ENCODE peak calls at places on chromosomes 7 and 10, in nine cellular contexts. One of them, this sample, is unnamed.

GRCh38 chr10:85612378-85612775 is 754.2 kb downstream of the GRID1 start:
- DNase-seq in heart right ventricle: no peak
- DNase-seq in cardiac fibroblast: no peak
- DNase-seq in CD4-positive, alpha-beta T cell: no peak
- DNase-seq in MCF 10A: no peak
- DNase-seq in neural crest cell: no peak
- DNase-seq in left ventricle myocardium inferior: no peak
- DNase-seq in fibroblast of lung: no peak
- DNase-seq in A549: no peak
- DNase-seq in this sample: no peak

GRCh38 chr10:48579251-48579960 is 25.5 kb downstream of the ARHGAP22 start:
- DNase-seq in heart right ventricle: no peak
- DNase-seq in cardiac fibroblast: peak; percentile 49
- DNase-seq in CD4-positive, alpha-beta T cell: no peak
- DNase-seq in MCF 10A: no peak
- DNase-seq in neural crest cell: no peak
- DNase-seq in left ventricle myocardium inferior: no peak
- DNase-seq in fibroblast of lung: peak; percentile 84
- DNase-seq in A549: no peak
- DNase-seq in this sample: no peak

GRCh38 chr7:149022961-149023360 is 5.3 kb downstream of the PDIA4 start:
- DNase-seq in heart right ventricle: no peak
- DNase-seq in cardiac fibroblast: no peak
- DNase-seq in CD4-positive, alpha-beta T cell: no peak
- DNase-seq in MCF 10A: no peak
- DNase-seq in neural crest cell: no peak
- DNase-seq in left ventricle myocardium inferior: no peak
- DNase-seq in fibroblast of lung: no peak
- DNase-seq in A549: no peak
- DNase-seq in this sample: no peak

GRCh38 chr10:101725843-101726242 is 30.9 kb upstream of the FBXW4 start:
- DNase-seq in heart right ventricle: no peak
- DNase-seq in cardiac fibroblast: no peak
- DNase-seq in CD4-positive, alpha-beta T cell: no peak
- DNase-seq in MCF 10A: no peak
- DNase-seq in neural crest cell: no peak
- DNase-seq in left ventricle myocardium inferior: no peak
- DNase-seq in fibroblast of lung: no peak
- DNase-seq in A549: no peak
- DNase-seq in this sample: no peak

GRCh38 chr7:2724453-2725177 is 36.6 kb downstream of the AMZ1 start:
- DNase-seq in heart right ventricle: no peak
- DNase-seq in cardiac fibroblast: no peak
- DNase-seq in CD4-positive, alpha-beta T cell: peak; percentile 4
- DNase-seq in MCF 10A: no peak
- DNase-seq in neural crest cell: no peak
- DNase-seq in left ventricle myocardium inferior: no peak
- DNase-seq in fibroblast of lung: no peak
- DNase-seq in A549: no peak
- DNase-seq in this sample: no peak

GRCh38 chr10:108911814-108912541 is 1011.3 kb downstream of the XPNPEP1 start:
- DNase-seq in heart right ventricle: peak; percentile 27
- DNase-seq in cardiac fibroblast: peak; percentile 44
- DNase-seq in CD4-positive, alpha-beta T cell: no peak
- DNase-seq in MCF 10A: peak; percentile 11
- DNase-seq in neural crest cell: peak; percentile 71
- DNase-seq in left ventricle myocardium inferior: peak; percentile 38
- DNase-seq in fibroblast of lung: peak; percentile 75
- DNase-seq in A549: peak; percentile 68
- DNase-seq in this sample: no peak

GRCh38 chr10:64007157-64007556 is 486.0 kb downstream of the REEP3 start:
- DNase-seq in heart right ventricle: no peak
- DNase-seq in cardiac fibroblast: no peak
- DNase-seq in CD4-positive, alpha-beta T cell: no peak
- DNase-seq in MCF 10A: no peak
- DNase-seq in neural crest cell: no peak
- DNase-seq in left ventricle myocardium inferior: no peak
- DNase-seq in fibroblast of lung: no peak
- DNase-seq in A549: no peak
- DNase-seq in this sample: no peak

GRCh38 chr7:105353752-105354328 is 34.9 kb downstream of the SRPK2 start:
- DNase-seq in heart right ventricle: peak; percentile 53
- DNase-seq in cardiac fibroblast: peak; percentile 79
- DNase-seq in CD4-positive, alpha-beta T cell: no peak
- DNase-seq in MCF 10A: no peak
- DNase-seq in neural crest cell: no peak
- DNase-seq in left ventricle myocardium inferior: peak; percentile 60
- DNase-seq in fibroblast of lung: peak; percentile 35
- DNase-seq in A549: no peak
- DNase-seq in this sample: no peak

GRCh38 chr7:144670251-144670650 is 165.6 kb downstream of the TPK1 start:
- DNase-seq in heart right ventricle: no peak
- DNase-seq in cardiac fibroblast: peak; percentile 48
- DNase-seq in CD4-positive, alpha-beta T cell: no peak
- DNase-seq in MCF 10A: peak; percentile 33
- DNase-seq in neural crest cell: no peak
- DNase-seq in left ventricle myocardium inferior: no peak
- DNase-seq in fibroblast of lung: no peak
- DNase-seq in A549: no peak
- DNase-seq in this sample: no peak

GRCh38 chr7:140537750-140538482 is 58.6 kb upstream of the MKRN1 start:
- DNase-seq in heart right ventricle: no peak
- DNase-seq in cardiac fibroblast: no peak
- DNase-seq in CD4-positive, alpha-beta T cell: no peak
- DNase-seq in MCF 10A: no peak
- DNase-seq in neural crest cell: no peak
- DNase-seq in left ventricle myocardium inferior: no peak
- DNase-seq in fibroblast of lung: no peak
- DNase-seq in A549: no peak
- DNase-seq in this sample: no peak

GRCh38 chr7:1694981-1695511 is 25.0 kb downstream of the ELFN1 start:
- DNase-seq in heart right ventricle: no peak
- DNase-seq in cardiac fibroblast: no peak
- DNase-seq in CD4-positive, alpha-beta T cell: peak; percentile 26
- DNase-seq in MCF 10A: no peak
- DNase-seq in neural crest cell: no peak
- DNase-seq in left ventricle myocardium inferior: peak; percentile 16
- DNase-seq in fibroblast of lung: no peak
- DNase-seq in A549: no peak
- DNase-seq in this sample: peak; percentile 9

GRCh38 chr7:105677803-105678583 is 96.7 kb upstream of the EFCAB10 start:
- DNase-seq in heart right ventricle: no peak
- DNase-seq in cardiac fibroblast: no peak
- DNase-seq in CD4-positive, alpha-beta T cell: peak; percentile 49
- DNase-seq in MCF 10A: no peak
- DNase-seq in neural crest cell: no peak
- DNase-seq in left ventricle myocardium inferior: no peak
- DNase-seq in fibroblast of lung: no peak
- DNase-seq in A549: no peak
- DNase-seq in this sample: no peak

GRCh38 chr10:89503633-89504345 is 31.6 kb downstream of the SLC16A12 start:
- DNase-seq in heart right ventricle: no peak
- DNase-seq in cardiac fibroblast: peak; percentile 27
- DNase-seq in CD4-positive, alpha-beta T cell: no peak
- DNase-seq in MCF 10A: no peak
- DNase-seq in neural crest cell: no peak
- DNase-seq in left ventricle myocardium inferior: no peak
- DNase-seq in fibroblast of lung: peak; percentile 62
- DNase-seq in A549: no peak
- DNase-seq in this sample: no peak

GRCh38 chr7:102050864-102051460 is 233.5 kb downstream of the CUX1 start:
- DNase-seq in heart right ventricle: no peak
- DNase-seq in cardiac fibroblast: no peak
- DNase-seq in CD4-positive, alpha-beta T cell: no peak
- DNase-seq in MCF 10A: no peak
- DNase-seq in neural crest cell: no peak
- DNase-seq in left ventricle myocardium inferior: no peak
- DNase-seq in fibroblast of lung: no peak
- DNase-seq in A549: no peak
- DNase-seq in this sample: no peak

GRCh38 chr7:48424731-48425130 is 253.5 kb downstream of the ABCA13 start:
- DNase-seq in heart right ventricle: no peak
- DNase-seq in cardiac fibroblast: peak; percentile 55
- DNase-seq in CD4-positive, alpha-beta T cell: no peak
- DNase-seq in MCF 10A: peak; percentile 53
- DNase-seq in neural crest cell: no peak
- DNase-seq in left ventricle myocardium inferior: no peak
- DNase-seq in fibroblast of lung: peak; percentile 10
- DNase-seq in A549: peak; percentile 34
- DNase-seq in this sample: no peak
- TF ChIP-seq CTCF in heart right ventricle: peak; percentile 45
- TF ChIP-seq CTCF in cardiac fibroblast: peak; percentile 22
- TF ChIP-seq CTCF in CD4-positive, alpha-beta T cell: no peak
- TF ChIP-seq CTCF in MCF 10A: peak; percentile 80
- TF ChIP-seq CTCF in neural crest cell: peak; percentile 74
- TF ChIP-seq CTCF in left ventricle myocardium inferior: peak; percentile 65
- TF ChIP-seq CTCF in fibroblast of lung: no peak
- TF ChIP-seq CTCF in A549: peak; percentile 43
- TF ChIP-seq CTCF in this sample: no peak

GRCh38 chr7:113698556-113699220 is 220.1 kb downstream of the PPP1R3A start:
- DNase-seq in heart right ventricle: no peak
- DNase-seq in cardiac fibroblast: peak; percentile 53
- DNase-seq in CD4-positive, alpha-beta T cell: no peak
- DNase-seq in MCF 10A: peak; percentile 49
- DNase-seq in neural crest cell: no peak
- DNase-seq in left ventricle myocardium inferior: no peak
- DNase-seq in fibroblast of lung: peak; percentile 12
- DNase-seq in A549: peak; percentile 31
- DNase-seq in this sample: no peak
- TF ChIP-seq CTCF in heart right ventricle: peak; percentile 70
- TF ChIP-seq CTCF in cardiac fibroblast: peak; percentile 71
- TF ChIP-seq CTCF in CD4-positive, alpha-beta T cell: no peak
- TF ChIP-seq CTCF in MCF 10A: peak; percentile 75
- TF ChIP-seq CTCF in neural crest cell: peak; percentile 83
- TF ChIP-seq CTCF in left ventricle myocardium inferior: peak; percentile 77
- TF ChIP-seq CTCF in fibroblast of lung: peak; percentile 83
- TF ChIP-seq CTCF in A549: peak; percentile 69
- TF ChIP-seq CTCF in this sample: no peak

DNA sequence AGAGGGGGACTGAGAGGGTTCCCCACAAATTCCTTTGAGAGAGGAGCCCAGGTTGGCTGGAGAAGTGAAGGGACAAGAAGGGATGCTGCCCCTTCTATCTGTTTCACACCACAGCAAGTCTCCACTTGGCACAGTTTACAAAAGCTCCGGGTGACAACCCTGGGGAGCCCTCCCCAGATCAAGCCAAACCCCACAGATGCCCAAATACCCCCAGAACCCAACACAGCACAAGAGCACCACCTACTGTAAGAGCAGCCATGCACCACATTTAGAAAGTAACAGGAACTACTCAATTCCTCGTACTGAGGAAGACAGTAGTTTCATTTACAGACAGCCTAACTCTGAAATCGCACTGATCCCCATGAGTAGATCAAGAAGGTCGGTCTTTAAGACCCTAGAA is 67.8 kb upstream of the ATP6V0A4 start:
- DNase-seq in heart right ventricle: no peak
- DNase-seq in cardiac fibroblast: no peak
- DNase-seq in CD4-positive, alpha-beta T cell: peak; percentile 41
- DNase-seq in MCF 10A: no peak
- DNase-seq in neural crest cell: no peak
- DNase-seq in left ventricle myocardium inferior: no peak
- DNase-seq in fibroblast of lung: no peak
- DNase-seq in A549: no peak
- DNase-seq in this sample: no peak
- TF ChIP-seq CTCF in heart right ventricle: no peak
- TF ChIP-seq CTCF in cardiac fibroblast: peak; percentile 35
- TF ChIP-seq CTCF in CD4-positive, alpha-beta T cell: peak; percentile 51
- TF ChIP-seq CTCF in MCF 10A: peak; percentile 38
- TF ChIP-seq CTCF in neural crest cell: no peak
- TF ChIP-seq CTCF in left ventricle myocardium inferior: no peak
- TF ChIP-seq CTCF in fibroblast of lung: peak; percentile 36
- TF ChIP-seq CTCF in A549: peak; percentile 58
- TF ChIP-seq CTCF in this sample: no peak

GRCh38 chr10:43199088-43199683 is 60.9 kb downstream of the CSGALNACT2 start:
- DNase-seq in heart right ventricle: peak; percentile 1
- DNase-seq in cardiac fibroblast: no peak
- DNase-seq in CD4-positive, alpha-beta T cell: peak; percentile 15
- DNase-seq in MCF 10A: no peak
- DNase-seq in neural crest cell: no peak
- DNase-seq in left ventricle myocardium inferior: no peak
- DNase-seq in fibroblast of lung: no peak
- DNase-seq in A549: no peak
- DNase-seq in this sample: peak; percentile 18

GRCh38 chr10:43196981-43197833 is 59.0 kb downstream of the CSGALNACT2 start:
- DNase-seq in heart right ventricle: peak; percentile 1
- DNase-seq in cardiac fibroblast: no peak
- DNase-seq in CD4-positive, alpha-beta T cell: peak; percentile 26
- DNase-seq in MCF 10A: no peak
- DNase-seq in neural crest cell: no peak
- DNase-seq in left ventricle myocardium inferior: no peak
- DNase-seq in fibroblast of lung: no peak
- DNase-seq in A549: no peak
- DNase-seq in this sample: peak; percentile 19

GRCh38 chr10:43196131-43196980 is 58.1 kb downstream of the CSGALNACT2 start:
- DNase-seq in heart right ventricle: peak; percentile 2
- DNase-seq in cardiac fibroblast: no peak
- DNase-seq in CD4-positive, alpha-beta T cell: peak; percentile 26
- DNase-seq in MCF 10A: no peak
- DNase-seq in neural crest cell: no peak
- DNase-seq in left ventricle myocardium inferior: no peak
- DNase-seq in fibroblast of lung: no peak
- DNase-seq in A549: no peak
- DNase-seq in this sample: peak; percentile 21

GRCh38 chr10:43198682-43199005 is 60.4 kb downstream of the CSGALNACT2 start:
- DNase-seq in heart right ventricle: peak; percentile 1
- DNase-seq in cardiac fibroblast: no peak
- DNase-seq in CD4-positive, alpha-beta T cell: no peak
- DNase-seq in MCF 10A: no peak
- DNase-seq in neural crest cell: no peak
- DNase-seq in left ventricle myocardium inferior: no peak
- DNase-seq in fibroblast of lung: no peak
- DNase-seq in A549: no peak
- DNase-seq in this sample: peak; percentile 6

DNA sequence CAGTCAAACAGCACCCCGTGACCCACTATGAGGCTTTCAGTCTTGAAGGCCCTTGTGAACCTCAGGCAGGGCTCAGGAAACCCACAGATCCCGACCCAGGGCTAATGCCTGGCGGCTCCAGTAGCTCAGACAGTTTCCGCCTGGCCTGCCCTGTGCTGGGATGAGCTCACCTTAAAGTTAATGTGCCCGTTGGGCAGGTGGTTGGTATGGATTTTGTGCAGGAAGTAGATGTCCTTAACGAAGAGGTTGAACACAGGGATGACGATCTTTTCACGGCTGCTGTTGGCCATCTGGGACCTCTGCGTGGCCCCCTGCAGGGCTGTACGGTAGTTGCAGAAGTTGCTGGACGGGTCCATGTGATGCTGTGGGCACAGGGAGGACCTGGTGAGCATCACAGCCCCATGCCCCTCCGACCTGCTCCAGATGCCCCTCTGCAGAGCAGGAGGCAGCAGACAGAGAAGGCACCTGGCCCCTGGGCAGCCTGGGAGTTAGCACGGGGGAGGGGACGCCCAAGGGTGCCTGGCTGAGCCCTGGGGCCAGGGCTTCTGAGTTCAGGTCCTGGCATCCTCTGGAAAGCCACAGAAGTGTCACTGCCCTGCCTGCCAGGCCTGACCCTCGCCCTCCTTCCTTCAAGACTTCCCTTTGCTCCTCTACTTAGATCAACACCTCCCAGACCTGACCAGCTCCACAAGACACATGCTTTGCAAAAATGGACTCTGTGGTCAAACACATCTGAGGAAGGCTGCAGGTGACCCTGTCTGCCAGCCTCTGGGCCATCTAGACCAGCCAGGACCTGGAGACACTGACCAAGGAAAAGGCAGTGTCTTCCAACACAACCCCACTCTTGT is 59.8 kb downstream of the CSGALNACT2 start:
- DNase-seq in heart right ventricle: peak; percentile 2
- DNase-seq in cardiac fibroblast: peak; percentile 28
- DNase-seq in CD4-positive, alpha-beta T cell: peak; percentile 29
- DNase-seq in MCF 10A: peak; percentile 34
- DNase-seq in neural crest cell: no peak
- DNase-seq in left ventricle myocardium inferior: no peak
- DNase-seq in fibroblast of lung: no peak
- DNase-seq in A549: peak; percentile 23
- DNase-seq in this sample: peak; percentile 22
- TF ChIP-seq CTCF in heart right ventricle: no peak
- TF ChIP-seq CTCF in cardiac fibroblast: peak; percentile 53
- TF ChIP-seq CTCF in CD4-positive, alpha-beta T cell: no peak
- TF ChIP-seq CTCF in MCF 10A: no peak
- TF ChIP-seq CTCF in neural crest cell: peak; percentile 48
- TF ChIP-seq CTCF in left ventricle myocardium inferior: no peak
- TF ChIP-seq CTCF in fibroblast of lung: peak; percentile 39
- TF ChIP-seq CTCF in A549: no peak
- TF ChIP-seq CTCF in this sample: no peak

This sample was measured in omental fat pad.